ENCODE peak calls at places on chromosomes 12 and 14, in ten cellular contexts. J is SK-N-DZ; L is kidney; A is COR-L47; V is progenitor cell of endocrine pancreas; U is GF-D8; K is RWPE2; W is C1 segment of cervical spinal cord; G is CD8-positive, alpha-beta memory T cell; Z is NCI-H1048. Y is an unnamed sample.

GRCh38 chr14:26276757-26277156 is 321.1 kb downstream of the NOVA1 start:
- DNase-seq in J (peak; percentile 6), L (no peak), A (peak; percentile 10), V (no peak), U (no peak), K (no peak), W (no peak), G (no peak), Z (no peak), Y (peak; percentile 7)

GRCh38 chr12:57027011-57027804 is 10.9 kb upstream of the TAC3 start:
- DNase-seq in J (peak; percentile 84), L (no peak), A (no peak), V (no peak), U (no peak), K (no peak), W (no peak), G (no peak), Z (no peak), Y (no peak)

GRCh38 chr12:88530868-88531267 is 49.4 kb downstream of the KITLG start:
- DNase-seq in J (no peak), L (no peak), A (no peak), V (no peak), U (no peak), K (no peak), W (no peak), G (no peak), Z (no peak), Y (no peak)

GRCh38 chr12:53564276-53564675 is 57.0 kb upstream of the NPFF start:
- DNase-seq in J (no peak), L (no peak), A (no peak), V (no peak), U (no peak), K (no peak), W (no peak), G (no peak), Z (no peak), Y (no peak)

GRCh38 chr12:51126297-51126696 is 42.9 kb upstream of the CSRNP2 start:
- DNase-seq in J (no peak), L (no peak), A (no peak), V (no peak), U (no peak), K (no peak), W (no peak), G (no peak), Z (no peak), Y (no peak)

GRCh38 chr12:50057896-50058670 is 687 bp downstream of the ASIC1 start:
- DNase-seq in J (no peak), L (peak; percentile 64), A (no peak), V (no peak), U (no peak), K (peak; percentile 40), W (peak; percentile 30), G (no peak), Z (no peak), Y (no peak)

GRCh38 chr12:482061-482460 is 22.3 kb downstream of the B4GALNT3 start:
- DNase-seq in J (no peak), L (no peak), A (no peak), V (no peak), U (no peak), K (no peak), W (no peak), G (no peak), Z (no peak), Y (no peak)

GRCh38 chr12:96271469-96272199 is 77.5 kb downstream of the ELK3 start:
- DNase-seq in J (no peak), L (no peak), A (no peak), V (no peak), U (no peak), K (no peak), W (no peak), G (no peak), Z (no peak), Y (no peak)

GRCh38 chr14:105091335-105092123 is 26.3 kb upstream of the GPR132 start:
- DNase-seq in J (no peak), L (peak; percentile 97), A (peak; percentile 69), V (no peak), U (no peak), K (peak; percentile 100), W (no peak), G (no peak), Z (no peak), Y (peak; percentile 92)

GRCh38 chr12:112381421-112381897 is 772 bp downstream of the HECTD4 start:
- DNase-seq in J (no peak), L (peak; percentile 75), A (peak; percentile 35), V (no peak), U (no peak), K (no peak), W (no peak), G (peak; percentile 45), Z (no peak), Y (peak; percentile 56)

GRCh38 chr12:94327819-94328218 is 131.8 kb downstream of the CEP83 start:
- DNase-seq in J (no peak), L (no peak), A (no peak), V (no peak), U (no peak), K (no peak), W (no peak), G (no peak), Z (no peak), Y (no peak)

GRCh38 chr12:131092911-131093901 is 139.5 kb downstream of the ADGRD1 start:
- DNase-seq in J (no peak), L (peak; percentile 61), A (no peak), V (no peak), U (no peak), K (peak; percentile 44), W (no peak), G (no peak), Z (no peak), Y (peak; percentile 66)

GRCh38 chr12:2959508-2960431 is 573 bp downstream of the TEAD4 start:
- DNase-seq in J (peak; percentile 68), L (peak; percentile 93), A (peak; percentile 23), V (peak; percentile 47), U (no peak), K (no peak), W (no peak), G (no peak), Z (no peak), Y (peak; percentile 45)

GRCh38 chr14:52485350-52485960 is 66.8 kb downstream of the TXNDC16 start:
- DNase-seq in J (no peak), L (no peak), A (no peak), V (no peak), U (no peak), K (no peak), W (no peak), G (no peak), Z (no peak), Y (peak; percentile 24)

GRCh38 chr12:75997658-75998057 is 33.9 kb downstream of the PHLDA1 start:
- DNase-seq in J (no peak), L (no peak), A (no peak), V (no peak), U (no peak), K (no peak), W (no peak), G (no peak), Z (no peak), Y (no peak)

Y was measured in PC-3.